ENCODE peak calls at places on chromosomes 6 and 20, in four cellular contexts. X is amygdala; J is AG08396; P is activated CD8-positive, alpha-beta memory T cell treated with anti-CD3 and anti-CD28 coated beads, Interleukin-2, amount 50 U/mL, for 4 hours. R is an unnamed sample.

GRCh38 chr6:10146723-10147451 is 268.0 kb downstream of the TFAP2A start:
- DNase-seq in X (no peak), J (peak; percentile 17), P (no peak), R (peak; percentile 60)

GRCh38 chr6:37004044-37004984 is 1.1 kb upstream of the FGD2 start:
- DNase-seq in X (no peak), J (no peak), P (no peak), R (no peak)

GRCh38 chr6:157464653-157465535 is 83.9 kb downstream of the ZDHHC14 start:
- DNase-seq in X (no peak), J (no peak), P (no peak), R (no peak)

GRCh38 chr20:45019027-45019763 is 52.9 kb downstream of the STK4 start:
- DNase-seq in X (no peak), J (no peak), P (no peak), R (no peak)

GRCh38 chr6:136791296-136792065 is 796 bp downstream of the MAP3K5 start:
- DNase-seq in X (peak; percentile 55), J (peak; percentile 36), P (peak; percentile 48), R (peak; percentile 28)

GRCh38 chr6:140970485-140970884 is 1162.2 kb upstream of the GJE1 start:
- DNase-seq in X (no peak), J (no peak), P (no peak), R (no peak)

GRCh38 chr20:57897156-57897874 is 187.5 kb upstream of the PMEPA1 start:
- DNase-seq in X (no peak), J (no peak), P (no peak), R (no peak)

GRCh38 chr6:158707826-158708225 is 58.0 kb downstream of the SYTL3 start:
- DNase-seq in X (no peak), J (no peak), P (no peak), R (no peak)

GRCh38 chr20:1486566-1486965 is 4.7 kb downstream of the SIRPB2 start:
- DNase-seq in X (no peak), J (no peak), P (no peak), R (no peak)

GRCh38 chr20:5172167-5172586 is 45.4 kb downstream of the CDS2 start:
- DNase-seq in X (no peak), J (no peak), P (no peak), R (no peak)

GRCh38 chr6:74018825-74019224 is 322.8 kb downstream of the CD109 start:
- DNase-seq in X (no peak), J (no peak), P (no peak), R (no peak)

GRCh38 chr6:101226677-101227135 is 166.8 kb upstream of the GRIK2 start:
- DNase-seq in X (no peak), J (no peak), P (no peak), R (peak; percentile 47)

GRCh38 chr6:25960689-25961088 is 1.9 kb upstream of the TRIM38 start:
- DNase-seq in X (no peak), J (no peak), P (no peak), R (no peak)

GRCh38 chr6:5490495-5491069 is 229.3 kb downstream of the FARS2 start:
- DNase-seq in X (no peak), J (no peak), P (no peak), R (no peak)

GRCh38 chr6:125714431-125715090 is 34.9 kb upstream of the HEY2 start:
- DNase-seq in X (no peak), J (no peak), P (no peak), R (no peak)

GRCh38 chr6:41712651-41713103 is 22.7 kb downstream of the TFEB start:
- DNase-seq in X (peak; percentile 96), J (peak; percentile 49), P (no peak), R (no peak)

GRCh38 chr6:72689107-72689954 is 67.5 kb downstream of the KCNQ5 start:
- DNase-seq in X (no peak), J (no peak), P (no peak), R (no peak)

GRCh38 chr6:157157228-157157627 is 166.1 kb downstream of the TMEM242 start:
- DNase-seq in X (no peak), J (no peak), P (no peak), R (no peak)

GRCh38 chr20:61134286-61135035 is 117.6 kb upstream of the CDH4 start:
- DNase-seq in X (no peak), J (no peak), P (no peak), R (no peak)

GRCh38 chr20:33433465-33433864 is 10.1 kb downstream of the SNTA1 start:
- DNase-seq in X (peak; percentile 73), J (no peak), P (no peak), R (no peak)

GRCh38 chr6:170266061-170266825 is 24.6 kb downstream of the DLL1 start:
- DNase-seq in X (peak; percentile 80), J (no peak), P (no peak), R (no peak)

GRCh38 chr6:128252293-128253176 is 267.9 kb downstream of the PTPRK start:
- DNase-seq in X (no peak), J (no peak), P (no peak), R (no peak)

GRCh38 chr6:109241199-109241598 is 141.1 kb downstream of the CD164 start:
- DNase-seq in X (no peak), J (no peak), P (no peak), R (no peak)

GRCh38 chr20:5770987-5771318 is 20.8 kb downstream of the SHLD1 start:
- DNase-seq in X (no peak), J (no peak), P (no peak), R (no peak)

GRCh38 chr6:140811642-140812041 is 1321.1 kb upstream of the GJE1 start:
- DNase-seq in X (no peak), J (no peak), P (no peak), R (no peak)

GRCh38 chr6:135196739-135197510 is 15.8 kb downstream of the MYB start:
- DNase-seq in X (no peak), J (no peak), P (no peak), R (no peak)

GRCh38 chr20:63178889-63179751 is 36.8 kb downstream of the YTHDF1 start:
- DNase-seq in X (peak; percentile 72), J (peak; percentile 68), P (peak; percentile 82), R (peak; percentile 90)

GRCh38 chr6:149228276-149228962 is 89.1 kb upstream of the TAB2 start:
- DNase-seq in X (no peak), J (no peak), P (no peak), R (no peak)

GRCh38 chr20:57586370-57586793 is 25.5 kb downstream of the PCK1 start:
- DNase-seq in X (no peak), J (no peak), P (no peak), R (no peak)

GRCh38 chr6:24721461-24722215 is 2.7 kb upstream of the C6orf62 start:
- DNase-seq in X (no peak), J (peak; percentile 73), P (no peak), R (no peak)

GRCh38 chr6:13729891-13730290 is 18.3 kb upstream of the RANBP9 start:
- DNase-seq in X (no peak), J (peak; percentile 64), P (no peak), R (no peak)

GRCh38 chr6:136989591-136990578 is 54.9 kb downstream of the IL20RA start:
- DNase-seq in X (peak; percentile 42), J (no peak), P (no peak), R (peak; percentile 45)

R was measured in D341Med.